ENCODE peak calls at places on chromosomes 16 and 17, in five cellular contexts. J is GM23338; V is CD8-positive, alpha-beta T cell; D is left lung; R is AG04449. G is an unnamed sample.

GRCh38 chr17:41060052-41060604 is at the start of gene KRTAP2-3:
- DNase-seq in J (no peak), V (no peak), D (no peak), R (peak; percentile 95), G (peak; percentile 89)

GRCh38 chr17:6660765-6661463 is 9.4 kb downstream of the C17orf100 start:
- DNase-seq in J (no peak), V (no peak), D (peak; percentile 41), R (no peak), G (no peak)

GRCh38 chr16:65312071-65312470 is 190.2 kb upstream of the CDH11 start:
- DNase-seq in J (no peak), V (no peak), D (no peak), R (no peak), G (no peak)

GRCh38 chr17:2346475-2346874 is 9.2 kb downstream of the SGSM2 start:
- DNase-seq in J (no peak), V (no peak), D (peak; percentile 42), R (no peak), G (no peak)

GRCh38 chr17:82914375-82914774 is 74.6 kb upstream of the ZNF750 start:
- DNase-seq in J (no peak), V (no peak), D (peak; percentile 67), R (no peak), G (no peak)

GRCh38 chr17:4879591-4879990 is 19.7 kb upstream of the C17orf107 start:
- DNase-seq in J (no peak), V (no peak), D (peak; percentile 24), R (no peak), G (no peak)

GRCh38 chr16:3945751-3946603 is 65.5 kb upstream of the CREBBP start:
- DNase-seq in J (peak; percentile 32), V (no peak), D (no peak), R (peak; percentile 94), G (peak; percentile 94)

GRCh38 chr16:63361032-63361624 is 1324.9 kb upstream of the CDH8 start:
- DNase-seq in J (peak; percentile 75), V (no peak), D (no peak), R (peak; percentile 14), G (no peak)

GRCh38 chr16:35605921-35606320 is 2146.5 kb downstream of the TP53TG3F start:
- DNase-seq in J (no peak), V (no peak), D (no peak), R (no peak), G (no peak)

GRCh38 chr16:21268236-21268635 is 9.9 kb downstream of the CRYM start:
- DNase-seq in J (no peak), V (no peak), D (no peak), R (no peak), G (no peak)

GRCh38 chr16:66418165-66418962 is 8.7 kb upstream of the BEAN1 start:
- DNase-seq in J (no peak), V (no peak), D (no peak), R (no peak), G (no peak)

GRCh38 chr17:6786618-6787017 is 10.6 kb downstream of the FBXO39 start:
- DNase-seq in J (no peak), V (no peak), D (no peak), R (no peak), G (peak; percentile 17)

GRCh38 chr17:68580236-68580903 is 20.8 kb downstream of the FAM20A start:
- DNase-seq in J (no peak), V (no peak), D (peak; percentile 76), R (no peak), G (peak; percentile 73)

GRCh38 chr17:51853857-51854256 is 304.7 kb downstream of the CA10 start:
- DNase-seq in J (no peak), V (no peak), D (no peak), R (no peak), G (no peak)

GRCh38 chr17:3512512-3513171 is 36.8 kb downstream of the ASPA start:
- DNase-seq in J (peak; percentile 46), V (no peak), D (no peak), R (peak; percentile 4), G (peak; percentile 28)

GRCh38 chr16:76932541-76933211 is 258.3 kb upstream of the MON1B start:
- DNase-seq in J (no peak), V (no peak), D (no peak), R (no peak), G (no peak)

GRCh38 chr16:69444873-69445517 is 20.6 kb downstream of the CYB5B start:
- DNase-seq in J (no peak), V (no peak), D (no peak), R (no peak), G (no peak)

GRCh38 chr17:41505007-41505835 is at the start of gene KRT13:
- DNase-seq in J (no peak), V (no peak), D (peak; percentile 68), R (no peak), G (no peak)

GRCh38 chr16:67226295-67226803 is 581 bp upstream of the TMEM208 start:
- DNase-seq in J (no peak), V (no peak), D (no peak), R (no peak), G (no peak)

GRCh38 chr16:28193530-28194423 is 18.0 kb downstream of the XPO6 start:
- DNase-seq in J (no peak), V (no peak), D (no peak), R (peak; percentile 97), G (peak; percentile 95)

GRCh38 chr17:13813347-13814240 is 211.9 kb upstream of the HS3ST3A1 start:
- DNase-seq in J (peak; percentile 12), V (no peak), D (no peak), R (no peak), G (no peak)

GRCh38 chr17:77208217-77208808 is 67.5 kb downstream of the SEC14L1 start:
- DNase-seq in J (peak; percentile 22), V (no peak), D (no peak), R (no peak), G (peak; percentile 33)

GRCh38 chr16:56347670-56348069 is 77.7 kb downstream of the AMFR start:
- DNase-seq in J (no peak), V (no peak), D (peak; percentile 46), R (no peak), G (no peak)

GRCh38 chr16:57167951-57168350 is 17.9 kb downstream of the PSME3IP1 start:
- DNase-seq in J (peak; percentile 63), V (no peak), D (no peak), R (peak; percentile 40), G (no peak)

GRCh38 chr16:79599256-79599836 is 1.2 kb downstream of the MAF start:
- DNase-seq in J (peak; percentile 45), V (no peak), D (peak; percentile 82), R (no peak), G (no peak)

GRCh38 chr16:84091460-84091859 is 25.3 kb downstream of the MBTPS1 start:
- DNase-seq in J (no peak), V (no peak), D (no peak), R (no peak), G (no peak)

GRCh38 chr16:31129568-31130335 is 5.8 kb downstream of the PRSS8 start:
- DNase-seq in J (no peak), V (no peak), D (peak; percentile 89), R (no peak), G (no peak)

GRCh38 chr17:6502871-6503509 is 53.4 kb downstream of the PITPNM3 start:
- DNase-seq in J (no peak), V (no peak), D (no peak), R (no peak), G (no peak)

GRCh38 chr16:67883146-67883871 is 1.4 kb upstream of the NRN1L start:
- DNase-seq in J (no peak), V (no peak), D (no peak), R (no peak), G (no peak)

GRCh38 chr16:35752773-35753558 is 2293.6 kb downstream of the TP53TG3F start:
- DNase-seq in J (no peak), V (no peak), D (peak; percentile 67), R (no peak), G (no peak)

DNA sequence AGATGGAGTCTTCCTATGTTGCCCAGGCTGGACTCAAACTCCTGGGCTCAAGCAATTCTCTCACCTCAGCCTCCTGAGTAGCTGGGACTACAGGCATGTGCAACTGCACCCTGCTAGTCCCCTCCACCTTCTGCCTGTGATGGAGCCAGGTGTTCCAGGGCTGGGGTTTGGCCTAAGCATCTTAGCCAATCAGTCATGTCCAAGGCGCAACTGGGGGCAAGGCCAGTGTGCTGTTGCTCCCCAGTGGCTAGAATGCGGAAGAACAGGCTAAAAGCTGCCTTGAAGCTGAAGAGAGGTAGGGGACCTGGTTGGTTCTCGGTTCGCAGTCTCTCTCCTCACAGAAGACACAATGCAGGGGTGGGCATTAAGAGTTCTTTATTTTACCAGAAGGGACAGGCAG is 18.6 kb downstream of the FLOT2 start:
- DNase-seq in J (peak; percentile 95), V (no peak), D (peak; percentile 31), R (no peak), G (no peak)
- TF ChIP-seq CTCF in J (peak; percentile 92), V (no peak), D (no peak), R (peak; percentile 63), G (peak; percentile 59)

DNA sequence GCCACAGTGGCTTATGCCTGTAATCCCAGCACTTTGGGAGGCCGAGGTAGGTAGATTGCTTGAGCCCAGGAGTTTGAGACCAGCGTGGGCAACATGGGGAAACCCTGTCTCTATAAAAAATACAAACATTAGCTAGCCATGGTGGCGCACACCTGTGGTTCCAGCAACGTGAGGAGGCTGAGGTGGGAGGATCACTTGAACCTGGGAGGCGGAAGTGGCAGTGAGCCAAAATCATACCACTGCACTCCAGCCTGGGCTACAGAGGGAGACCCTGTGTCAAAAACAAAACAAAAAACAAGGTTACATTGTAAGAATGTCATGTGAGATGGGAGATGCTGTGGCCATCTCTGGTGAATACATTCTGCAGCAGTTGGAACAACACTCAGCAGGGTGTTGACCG is 13.5 kb downstream of the DUSP14 start:
- DNase-seq in J (no peak), V (no peak), D (no peak), R (no peak), G (no peak)
- H3K4me3 ChIP-seq in J (no peak overlapping the region), V (no peak overlapping the region), D (no peak overlapping the region), R (no peak overlapping the region), G (no peak overlapping the region)

DNA sequence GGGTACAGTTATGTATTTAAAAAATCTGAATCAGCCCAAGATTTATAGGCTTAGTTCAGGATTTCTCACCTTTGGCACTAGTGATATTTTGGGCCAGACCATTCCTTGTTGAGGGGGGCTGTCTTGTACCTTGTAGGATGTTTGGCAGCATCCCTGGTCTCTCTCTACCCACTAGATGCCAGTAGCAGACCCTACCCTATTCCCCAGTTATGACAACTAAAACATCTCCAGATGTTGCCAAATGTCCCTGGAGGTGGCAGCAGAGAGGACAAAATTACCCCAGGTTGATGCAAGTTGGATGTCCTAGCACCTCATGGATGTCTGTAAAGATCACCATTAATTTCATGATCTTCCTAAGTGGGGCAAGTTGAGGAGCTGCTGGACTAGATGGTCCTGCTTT is 45.8 kb downstream of the SYT17 start:
- DNase-seq in J (no peak), V (no peak), D (no peak), R (no peak), G (no peak)
- TF ChIP-seq CTCF in J (peak; percentile 24), V (no peak), D (no peak), R (no peak), G (no peak)

DNA sequence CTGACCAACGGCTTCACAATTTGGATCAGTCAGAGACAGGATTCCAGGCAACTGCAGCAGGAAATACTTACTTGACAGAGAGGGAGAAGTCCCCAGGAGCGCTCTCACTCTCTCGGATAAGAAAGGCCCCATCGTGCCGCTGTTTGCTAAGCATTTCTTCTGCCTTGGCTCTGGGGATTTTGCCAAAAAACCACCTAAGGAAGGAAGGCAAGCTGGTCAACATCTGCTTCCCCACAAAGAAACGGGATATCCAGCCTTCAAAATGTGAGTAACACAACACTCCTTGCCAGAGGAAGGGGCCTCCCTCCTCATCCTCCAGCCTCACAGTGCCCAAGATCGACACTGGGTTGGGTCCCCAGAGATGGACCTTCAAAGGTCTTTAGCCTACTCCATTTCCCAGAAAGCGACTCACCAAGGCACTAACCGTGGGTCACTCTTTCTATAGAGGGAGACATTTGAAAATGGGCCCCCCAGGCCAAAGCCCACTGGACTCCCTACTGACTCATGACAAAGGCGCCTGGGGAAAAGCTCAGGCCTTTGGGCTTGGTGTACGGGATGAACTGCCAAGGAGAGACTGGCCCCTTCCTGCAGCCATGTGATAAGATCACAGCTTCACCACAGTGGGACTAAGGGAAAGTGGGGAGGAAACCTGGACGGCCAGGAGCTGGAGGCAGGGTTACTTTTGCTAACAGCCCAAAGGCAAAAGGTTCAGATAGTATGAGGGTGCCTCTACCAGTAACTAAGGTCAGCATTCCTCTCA is 36.8 kb upstream of the SLC25A19 start:
- DNase-seq in J (no peak), V (no peak), D (no peak), R (no peak), G (no peak)
- H3K4me3 ChIP-seq in J (no peak overlapping the region), V (no peak overlapping the region), D (no peak overlapping the region), R (no peak overlapping the region), G (no peak overlapping the region)